ENCODE peak calls at places on chromosomes 4 and X, in four cellular contexts. Y is lower lobe of right lung, W is mesothelial cell of epicardium, V is AG10803. T is an unnamed sample.

GRCh38 chr4:165208741-165209388 is 1.5 kb downstream of the KLHL2 start:
- DNase-seq in Y (no peak), W (no peak), V (no peak), T (no peak)

GRCh38 chr4:20311863-20312262 is 60.2 kb downstream of the SLIT2 start:
- DNase-seq in Y (no peak), W (no peak), V (peak), T (no peak)

GRCh38 chr4:6461301-6462165 is 10.9 kb downstream of the PPP2R2C start:
- DNase-seq in Y (no peak), W (no peak), V (no peak), T (no peak)

GRCh38 chrX:69379412-69379811 is 124.7 kb upstream of the NALF2 start:
- DNase-seq in Y (no peak), W (no peak), V (no peak), T (no peak)

GRCh38 chr4:97585274-97585673 is 558.0 kb downstream of the STPG2 start:
- DNase-seq in Y (no peak), W (no peak), V (no peak), T (no peak)

GRCh38 chrX:129932792-129933321 is 26.9 kb downstream of the UTP14A start:
- DNase-seq in Y (peak), W (no peak), V (no peak), T (no peak)

GRCh38 chr4:76956961-76957738 is 7.6 kb downstream of the SEPTIN11 start:
- DNase-seq in Y (no peak), W (no peak), V (peak), T (no peak)

GRCh38 chr4:142824368-142824767 is 21.7 kb downstream of the INPP4B start:
- DNase-seq in Y (no peak), W (no peak), V (no peak), T (no peak)

GRCh38 chr4:106766519-106766918 is 269.6 kb downstream of the DKK2 start:
- DNase-seq in Y (no peak), W (no peak), V (peak), T (no peak)

GRCh38 chr4:142812091-142812490 is 34.0 kb downstream of the INPP4B start:
- DNase-seq in Y (no peak), W (no peak), V (no peak), T (no peak)

GRCh38 chrX:15512401-15512965 is 11.9 kb downstream of the BMX start:
- DNase-seq in Y (no peak), W (no peak), V (no peak), T (no peak)

GRCh38 chr4:65669981-65670330 is 333 bp downstream of the EPHA5 start:
- DNase-seq in Y (no peak), W (no peak), V (no peak), T (no peak)

GRCh38 chr4:118865091-118865708 is 23.5 kb upstream of the SYNPO2 start:
- DNase-seq in Y (no peak), W (no peak), V (peak), T (peak)

GRCh38 chr4:33357121-33357520 is 2637.0 kb downstream of the PCDH7 start:
- DNase-seq in Y (no peak), W (no peak), V (no peak), T (no peak)

GRCh38 chr4:100070868-100071267 is 119.4 kb downstream of the DDIT4L start:
- DNase-seq in Y (no peak), W (no peak), V (no peak), T (no peak)
- TF ChIP-seq CTCF in Y (no peak), W (no peak), V (no peak), T (no peak)

GRCh38 chr4:53620956-53621355 is 29.7 kb upstream of the LNX1 start:
- DNase-seq in Y (no peak), W (no peak), V (no peak), T (no peak)
- TF ChIP-seq CTCF in Y (no peak), W (no peak), V (no peak), T (no peak)

GRCh38 chr4:14871676-14872430 is 130.4 kb upstream of the CPEB2 start:
- DNase-seq in Y (peak), W (no peak), V (no peak), T (no peak)
- TF ChIP-seq CTCF in Y (peak), W (peak), V (peak), T (peak)

DNA sequence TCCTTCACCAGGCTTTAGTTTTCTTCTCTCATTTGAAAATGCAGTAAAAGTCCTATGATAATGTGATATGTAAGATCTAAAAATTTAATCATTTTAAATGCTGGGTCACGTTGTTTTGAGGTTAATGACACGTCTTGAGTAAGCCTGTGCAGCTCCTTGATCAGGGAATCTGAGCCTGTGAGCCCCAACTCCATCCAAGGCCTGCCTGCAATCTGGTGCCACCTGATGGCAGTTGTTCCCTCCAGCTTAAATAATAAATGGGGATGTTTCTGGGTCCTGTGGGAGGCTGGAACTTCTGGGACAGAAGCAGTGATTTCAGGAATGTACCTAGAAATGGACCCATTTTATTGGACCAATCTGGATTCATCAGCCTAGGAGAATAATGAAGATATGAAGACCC is 455.4 kb upstream of the ADGRL3 start:
- DNase-seq in Y (no peak), W (no peak), V (no peak), T (no peak)
- TF ChIP-seq CTCF in Y (no peak), W (no peak), V (peak), T (no peak)

GRCh38 chrX:19535481-19535880 is 20.2 kb upstream of the MAP3K15 start:
- DNase-seq in Y (no peak), W (no peak), V (peak), T (no peak)
- TF ChIP-seq CTCF in Y (no peak), W (no peak), V (peak), T (peak)

GRCh38 chr4:67918428-67918827 is 34.6 kb upstream of the TMPRSS11D start:
- DNase-seq in Y (no peak), W (no peak), V (no peak), T (no peak)
- TF ChIP-seq CTCF in Y (no peak), W (no peak), V (peak), T (no peak)